ENCODE peak calls at places on chromosomes 5 and 9, in seven cellular contexts. Q, D, E, A, B, T and U are unnamed samples.

GRCh38 chr9:134571326-134571871 is 70.2 kb upstream of the COL5A1 start:
- DNase-seq in Q (no peak), D (no peak), E (no peak), A (no peak), B (peak), T (no peak), U (no peak)

GRCh38 chr9:114005371-114006154 is 72.5 kb downstream of the AMBP start:
- DNase-seq in Q (no peak), D (no peak), E (no peak), A (no peak), B (peak), T (no peak), U (no peak)

GRCh38 chr5:103111458-103111857 is 8.5 kb downstream of the GIN1 start:
- DNase-seq in Q (no peak), D (no peak), E (no peak), A (no peak), B (no peak), T (no peak), U (no peak)

GRCh38 chr9:12640021-12640587 is 53.1 kb upstream of the TYRP1 start:
- DNase-seq in Q (no peak), D (peak), E (peak), A (peak), B (no peak), T (no peak), U (peak)

GRCh38 chr9:14702200-14702599 is 9.0 kb upstream of the ZDHHC21 start:
- DNase-seq in Q (no peak), D (no peak), E (no peak), A (no peak), B (no peak), T (no peak), U (no peak)

GRCh38 chr9:94804917-94805544 is 78.5 kb downstream of the AOPEP start:
- DNase-seq in Q (no peak), D (no peak), E (no peak), A (no peak), B (no peak), T (no peak), U (no peak)

GRCh38 chr5:129767927-129768380 is 20.1 kb downstream of the MINAR2 start:
- DNase-seq in Q (peak), D (peak), E (peak), A (peak), B (peak), T (peak), U (peak)

GRCh38 chr5:161378701-161379100 is 167.8 kb downstream of the GABRB2 start:
- DNase-seq in Q (no peak), D (no peak), E (peak), A (no peak), B (no peak), T (no peak), U (no peak)

GRCh38 chr5:143570989-143571388 is 167.5 kb upstream of the NR3C1 start:
- DNase-seq in Q (no peak), D (no peak), E (no peak), A (no peak), B (no peak), T (no peak), U (no peak)

GRCh38 chr9:94872921-94873511 is 146.5 kb downstream of the AOPEP start:
- DNase-seq in Q (no peak), D (no peak), E (no peak), A (peak), B (no peak), T (no peak), U (no peak)

GRCh38 chr5:14035859-14036440 is 91.5 kb upstream of the DNAH5 start:
- DNase-seq in Q (no peak), D (peak), E (no peak), A (peak), B (no peak), T (no peak), U (peak)

GRCh38 chr5:119011186-119011585 is 22.8 kb upstream of the DTWD2 start:
- DNase-seq in Q (no peak), D (no peak), E (no peak), A (no peak), B (no peak), T (no peak), U (no peak)

GRCh38 chr5:68467208-68467607 is 251.7 kb downstream of the PIK3R1 start:
- DNase-seq in Q (no peak), D (no peak), E (no peak), A (no peak), B (no peak), T (no peak), U (no peak)

GRCh38 chr5:116448450-116448849 is 126.2 kb downstream of the SEMA6A start:
- DNase-seq in Q (no peak), D (no peak), E (no peak), A (no peak), B (no peak), T (no peak), U (no peak)

GRCh38 chr9:95793924-95794828 is 81.3 kb upstream of the ERCC6L2 start:
- DNase-seq in Q (no peak), D (peak), E (no peak), A (peak), B (no peak), T (no peak), U (peak)

GRCh38 chr5:169258372-169259000 is 42.5 kb downstream of the SLIT3 start:
- DNase-seq in Q (no peak), D (no peak), E (no peak), A (no peak), B (peak), T (no peak), U (peak)

GRCh38 chr5:29099585-29099984 is 2061.2 kb upstream of the CDH9 start:
- DNase-seq in Q (no peak), D (no peak), E (no peak), A (no peak), B (no peak), T (no peak), U (no peak)

GRCh38 chr9:134884492-134884891 is 3.9 kb downstream of the FCN2 start:
- DNase-seq in Q (no peak), D (no peak), E (no peak), A (no peak), B (no peak), T (no peak), U (no peak)